ENCODE peak calls at places on chromosomes 5 and 9, in ten cellular contexts. K, T, E, H, S, X, Z, G, D and P are unnamed samples.

GRCh38 chr9:134469041-134469875 is 143.0 kb downstream of the RXRA start:
- DNase-seq in H (peak; percentile 26), T (no peak), G (no peak), D (peak; percentile 32), K (no peak), E (peak; percentile 44), Z (no peak), S (no peak), X (no peak), P (peak; percentile 83)

GRCh38 chr5:44542470-44542869 is 153.2 kb upstream of the FGF10 start:
- DNase-seq in Z (no peak), S (no peak), K (no peak), G (no peak), T (no peak), D (no peak), X (no peak), H (peak; percentile 0), E (peak; percentile 6), P (no peak)

GRCh38 chr5:6721442-6721841 is 8.2 kb downstream of the TENT4A start:
- DNase-seq in K (no peak), D (no peak), S (no peak), T (no peak), Z (no peak), G (no peak), E (no peak), X (no peak), H (no peak), P (peak; percentile 17)

GRCh38 chr5:65137631-65138030 is 344.1 kb downstream of the ADAMTS6 start:
- DNase-seq in Z (peak; percentile 26), G (no peak), D (no peak), X (no peak), K (no peak), T (no peak), H (no peak), S (no peak), E (no peak), P (no peak)

GRCh38 chr9:93864029-93864428 is 91.1 kb downstream of the BARX1 start:
- DNase-seq in Z (no peak), K (no peak), T (no peak), H (no peak), X (peak; percentile 23), G (no peak), S (no peak), D (no peak), E (no peak), P (no peak)

GRCh38 chr9:83062011-83062652 is 810 bp downstream of the RASEF start:
- DNase-seq in H (peak; percentile 52), G (no peak), Z (peak; percentile 18), K (peak; percentile 10), X (peak; percentile 71), D (peak; percentile 69), E (peak; percentile 62), T (no peak), S (no peak), P (no peak)

GRCh38 chr9:129242971-129243561 is 65.0 kb upstream of the IER5L start:
- DNase-seq in K (no peak), T (peak; percentile 84), S (no peak), D (no peak), Z (peak; percentile 70), E (peak; percentile 43), G (no peak), H (peak; percentile 34), X (no peak), P (peak; percentile 87)

GRCh38 chr9:105026451-105026850 is 98.5 kb upstream of the ABCA1 start:
- DNase-seq in G (no peak), H (peak; percentile 73), E (peak; percentile 81), T (no peak), D (no peak), Z (peak; percentile 79), X (no peak), K (no peak), S (no peak), P (no peak)

GRCh38 chr9:88198346-88198807 is 60.1 kb upstream of the SPATA31C2 start:
- DNase-seq in E (peak; percentile 78), D (peak; percentile 62), S (no peak), K (no peak), Z (peak; percentile 72), X (no peak), T (no peak), G (peak; percentile 4), H (peak; percentile 72), P (no peak)

GRCh38 chr9:136225366-136225747 is 20.3 kb downstream of the QSOX2 start:
- DNase-seq in G (peak; percentile 94), H (no peak), T (no peak), E (no peak), K (no peak), Z (no peak), X (no peak), S (no peak), D (no peak), P (no peak)

GRCh38 chr5:79074641-79075040 is 5.1 kb downstream of the BHMT2 start:
- DNase-seq in K (no peak), G (no peak), D (peak; percentile 47), H (peak; percentile 49), X (no peak), T (no peak), E (peak; percentile 58), Z (peak; percentile 49), S (no peak), P (no peak)

GRCh38 chr5:79070002-79070567 is 518 bp downstream of the BHMT2 start:
- DNase-seq in X (peak; percentile 30), E (peak; percentile 44), T (peak; percentile 57), D (no peak), G (no peak), S (no peak), Z (peak; percentile 26), H (peak; percentile 27), K (no peak), P (peak; percentile 27)

DNA sequence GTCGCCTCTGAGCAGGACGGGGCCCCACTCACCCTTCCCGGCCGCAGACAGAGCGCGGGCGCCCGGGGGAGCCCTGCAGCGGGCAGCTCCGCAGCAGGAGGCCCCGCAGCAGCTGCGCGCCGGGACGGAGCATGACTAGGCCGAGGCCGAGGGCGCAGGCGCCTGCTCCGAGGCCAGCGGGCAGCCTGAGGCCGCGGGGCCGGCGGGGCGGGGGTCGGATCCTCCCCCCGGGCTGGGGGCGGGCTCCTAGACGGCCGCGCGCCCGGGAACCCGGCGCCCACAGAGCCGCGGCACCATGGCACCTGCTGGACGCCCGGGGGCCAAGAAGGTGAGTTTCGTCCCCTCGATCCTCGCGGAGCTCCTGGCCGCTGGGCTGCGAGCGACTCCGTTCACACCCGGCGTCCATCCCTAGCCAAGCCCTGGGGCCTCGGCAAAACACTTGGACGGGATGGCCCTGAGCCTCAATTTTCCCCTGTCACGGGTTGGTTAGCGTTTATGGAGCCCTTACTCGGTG is at the start of the genes BHMT2 and DMGDH:
- DNase-seq in S (no peak), E (peak; percentile 68), X (peak; percentile 56), D (no peak), H (peak; percentile 47), T (peak; percentile 75), Z (peak; percentile 9), G (no peak), K (no peak), P (peak; percentile 67)
- H3K4me3 ChIP-seq in S (no peak within 1 kb of the TSS), E (peak within 1 kb of the TSS; percentile 16), X (peak within 1 kb of the TSS; percentile 51), D (no peak within 1 kb of the TSS), H (peak within 1 kb of the TSS; percentile 34), T (peak within 1 kb of the TSS; percentile 63), Z (no peak within 1 kb of the TSS), G (no peak within 1 kb of the TSS), K (no peak within 1 kb of the TSS), P (peak within 1 kb of the TSS; percentile 55)

GRCh38 chr9:27595733-27596132 is 22.5 kb upstream of the C9orf72 start:
- DNase-seq in H (no peak), S (no peak), K (no peak), G (no peak), X (peak; percentile 20), E (no peak), D (no peak), Z (no peak), T (peak; percentile 30), P (no peak)

GRCh38 chr9:27586200-27586599 is 12.9 kb upstream of the C9orf72 start:
- DNase-seq in H (no peak), D (no peak), T (no peak), Z (no peak), S (no peak), G (no peak), E (no peak), X (no peak), K (no peak), P (no peak)

GRCh38 chr9:27591093-27591492 is 17.8 kb upstream of the C9orf72 start:
- DNase-seq in E (no peak), D (no peak), S (no peak), X (peak; percentile 8), G (no peak), T (no peak), K (no peak), Z (no peak), H (no peak), P (no peak)

GRCh38 chr9:27590636-27591035 is 17.4 kb upstream of the C9orf72 start:
- DNase-seq in E (peak; percentile 3), Z (peak; percentile 13), H (no peak), S (no peak), X (no peak), T (no peak), K (no peak), G (no peak), D (no peak), P (no peak)
- H3K27ac ChIP-seq in E (no peak overlapping the region), Z (no peak overlapping the region), H (no peak overlapping the region), S (no peak overlapping the region), X (no peak overlapping the region), T (no peak overlapping the region), K (no peak overlapping the region), G (no peak overlapping the region), D (no peak overlapping the region), P (no peak overlapping the region)

GRCh38 chr9:137876269-137876668 is 1.3 kb upstream of the CACNA1B start:
- DNase-seq in H (no peak), S (no peak), X (no peak), G (no peak), T (no peak), K (no peak), E (no peak), D (no peak), Z (no peak), P (no peak)

GRCh38 chr9:137878146-137878941 is 762 bp downstream of the CACNA1B start:
- DNase-seq in K (peak; percentile 85), S (no peak), T (no peak), Z (no peak), D (no peak), X (peak; percentile 90), G (no peak), H (no peak), E (peak; percentile 23), P (no peak)

GRCh38 chr9:137875846-137876245 is 1.7 kb upstream of the CACNA1B start:
- DNase-seq in E (no peak), X (no peak), G (no peak), D (no peak), S (no peak), Z (no peak), H (no peak), T (no peak), K (no peak), P (no peak)

GRCh38 chr9:137875354-137875753 is 2.2 kb upstream of the CACNA1B start:
- DNase-seq in S (no peak), H (no peak), Z (no peak), X (no peak), T (no peak), K (no peak), G (no peak), D (no peak), E (no peak), P (no peak)

GRCh38 chr9:137876781-137877386 is 698 bp upstream of the CACNA1B start:
- DNase-seq in D (no peak), G (no peak), H (no peak), Z (no peak), K (no peak), S (no peak), E (no peak), X (peak; percentile 58), T (no peak), P (no peak)
- H3K4me3 ChIP-seq in D (no peak overlapping the region), G (no peak overlapping the region), H (no peak overlapping the region), Z (no peak overlapping the region), K (no peak overlapping the region), S (no peak overlapping the region), E (no peak overlapping the region), X (peak overlapping the region; percentile 51), T (no peak overlapping the region), P (no peak overlapping the region)

GRCh38 chr9:98184326-98184725 is 8.1 kb downstream of the CORO2A start:
- DNase-seq in E (no peak), G (no peak), D (no peak), T (peak; percentile 2), X (no peak), K (no peak), Z (no peak), H (no peak), S (no peak), P (no peak)
- H3K27ac ChIP-seq in E (no peak overlapping the region), G (no peak overlapping the region), D (no peak overlapping the region), T (no peak overlapping the region), X (no peak overlapping the region), K (no peak overlapping the region), Z (no peak overlapping the region), H (no peak overlapping the region), S (no peak overlapping the region), P (no peak overlapping the region)